ENCODE peak calls at places on chromosomes 2 and 18, in ten cellular contexts. I, E, Q, L, F, J, C, B, R and P are unnamed samples.

GRCh38 chr2:52107124-52107523 is 1075.2 kb upstream of the NRXN1 start:
- DNase-seq in I (no peak), E (no peak), Q (no peak), L (no peak), F (no peak), J (no peak), C (no peak), B (no peak), R (no peak), P (no peak)

GRCh38 chr2:106882658-106883057 is 3.3 kb downstream of the ST6GAL2 start:
- DNase-seq in I (no peak), E (peak), Q (no peak), L (no peak), F (peak), J (no peak), C (no peak), B (no peak), R (no peak), P (no peak)

GRCh38 chr2:197159681-197160211 is 150.8 kb downstream of the ANKRD44 start:
- DNase-seq in I (peak), E (peak), Q (no peak), L (no peak), F (peak), J (no peak), C (peak), B (no peak), R (peak), P (no peak)

GRCh38 chr2:240453461-240454030 is 18.1 kb downstream of the GPC1 start:
- DNase-seq in I (no peak), E (no peak), Q (no peak), L (no peak), F (no peak), J (no peak), C (no peak), B (no peak), R (no peak), P (no peak)

GRCh38 chr18:35641467-35641866 is 59.9 kb downstream of the GALNT1 start:
- DNase-seq in I (no peak), E (peak), Q (no peak), L (no peak), F (no peak), J (no peak), C (no peak), B (no peak), R (no peak), P (no peak)

GRCh38 chr2:12428786-12429185 is 287.9 kb upstream of the TRIB2 start:
- DNase-seq in I (no peak), E (no peak), Q (no peak), L (no peak), F (no peak), J (no peak), C (no peak), B (no peak), R (no peak), P (no peak)

GRCh38 chr18:46097853-46098615 is at the start of gene ATP5F1A:
- DNase-seq in I (peak), E (peak), Q (peak), L (peak), F (peak), J (peak), C (peak), B (peak), R (peak), P (peak)

GRCh38 chr2:38653715-38654494 is 12.0 kb upstream of the GALM start:
- DNase-seq in I (no peak), E (no peak), Q (no peak), L (no peak), F (no peak), J (no peak), C (no peak), B (peak), R (peak), P (no peak)

GRCh38 chr2:157592983-157593382 is 35.7 kb downstream of the ACVR1C start:
- DNase-seq in I (peak), E (peak), Q (no peak), L (no peak), F (peak), J (no peak), C (no peak), B (no peak), R (no peak), P (no peak)

GRCh38 chr18:1483386-1483785 is 578.7 kb downstream of the ADCYAP1 start:
- DNase-seq in I (peak), E (peak), Q (no peak), L (no peak), F (peak), J (no peak), C (no peak), B (no peak), R (no peak), P (no peak)

GRCh38 chr2:20525041-20526035 is 78.5 kb downstream of the RHOB start:
- DNase-seq in I (peak), E (peak), Q (peak), L (peak), F (peak), J (no peak), C (no peak), B (no peak), R (no peak), P (peak)

GRCh38 chr2:147913701-147914480 is 69.1 kb downstream of the ACVR2A start:
- DNase-seq in I (peak), E (no peak), Q (no peak), L (no peak), F (peak), J (no peak), C (no peak), B (no peak), R (no peak), P (no peak)

GRCh38 chr2:150487537-150488429 is at the start of gene RND3:
- DNase-seq in I (peak), E (peak), Q (peak), L (peak), F (peak), J (peak), C (peak), B (no peak), R (peak), P (peak)

GRCh38 chr18:13613591-13614317 is 112.6 kb downstream of the FAM210A start:
- DNase-seq in I (no peak), E (no peak), Q (no peak), L (no peak), F (no peak), J (no peak), C (no peak), B (no peak), R (no peak), P (no peak)

GRCh38 chr2:70141754-70142589 is 48.8 kb downstream of the C2orf42 start:
- DNase-seq in I (no peak), E (no peak), Q (peak), L (no peak), F (peak), J (no peak), C (no peak), B (no peak), R (peak), P (no peak)
- TF ChIP-seq CTCF in I (no peak), E (no peak), Q (no peak), L (no peak), F (no peak), J (no peak), C (no peak), B (no peak), R (no peak), P (no peak)

DNA sequence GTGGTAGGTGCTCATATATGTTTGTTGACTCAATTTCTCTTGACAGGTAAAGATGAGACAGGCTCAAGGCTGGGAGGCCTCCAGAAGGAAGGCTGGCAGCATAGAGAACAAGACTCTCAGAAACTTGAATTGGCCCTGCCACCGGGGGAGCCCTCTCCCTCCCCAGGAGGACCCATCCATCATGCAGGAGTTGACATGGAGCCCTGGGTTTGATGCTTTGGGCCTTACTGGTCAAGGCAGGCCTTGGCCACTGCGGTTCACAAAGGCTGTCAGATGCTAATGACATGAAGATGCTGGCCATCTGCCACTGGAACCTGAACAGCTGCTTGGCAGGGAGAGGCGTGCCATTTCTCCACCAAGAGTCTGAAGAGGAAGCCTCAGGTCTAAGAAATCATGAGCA is 193.6 kb downstream of the MTCL1 start:
- DNase-seq in I (no peak), E (no peak), Q (peak), L (no peak), F (no peak), J (no peak), C (no peak), B (no peak), R (no peak), P (no peak)
- TF ChIP-seq CTCF in I (no peak), E (no peak), Q (peak), L (no peak), F (no peak), J (no peak), C (no peak), B (no peak), R (no peak), P (no peak)

GRCh38 chr18:32899819-32900218 is 127.0 kb upstream of the KLHL14 start:
- DNase-seq in I (no peak), E (peak), Q (no peak), L (no peak), F (peak), J (no peak), C (no peak), B (no peak), R (no peak), P (no peak)
- TF ChIP-seq CTCF in I (no peak), E (no peak), Q (no peak), L (no peak), F (peak), J (no peak), C (no peak), B (no peak), R (no peak), P (no peak)

DNA sequence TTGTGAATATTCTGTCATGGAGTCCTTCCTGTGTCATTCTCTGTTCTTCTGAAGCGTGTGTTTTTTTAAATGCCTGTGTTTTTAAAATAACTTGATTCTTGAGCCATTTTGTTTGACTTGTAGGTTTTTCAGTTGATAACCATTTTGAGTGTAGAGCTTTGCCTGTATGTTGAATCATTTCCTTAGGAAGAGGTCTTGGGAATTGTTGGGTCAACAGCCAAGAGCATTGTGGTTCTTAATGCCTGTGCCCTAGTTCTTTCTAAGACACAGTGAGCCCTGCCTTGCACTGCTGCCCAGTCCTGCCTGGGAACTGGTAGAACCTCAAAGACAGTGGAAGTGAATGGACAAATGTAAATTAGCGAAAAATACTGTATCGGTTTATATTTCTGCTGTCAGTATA is 25.9 kb downstream of the RAB12 start:
- DNase-seq in I (peak), E (no peak), Q (no peak), L (no peak), F (peak), J (no peak), C (no peak), B (no peak), R (no peak), P (no peak)
- TF ChIP-seq CTCF in I (no peak), E (no peak), Q (no peak), L (no peak), F (no peak), J (no peak), C (no peak), B (no peak), R (no peak), P (no peak)

GRCh38 chr2:131042161-131042775 is 51.0 kb downstream of the FAM168B start:
- DNase-seq in I (no peak), E (peak), Q (no peak), L (no peak), F (no peak), J (no peak), C (no peak), B (no peak), R (no peak), P (no peak)

GRCh38 chr2:131039535-131039907 is 53.7 kb downstream of the FAM168B start:
- DNase-seq in I (peak), E (no peak), Q (no peak), L (no peak), F (no peak), J (no peak), C (no peak), B (no peak), R (no peak), P (no peak)

GRCh38 chr2:131039908-131040660 is 53.2 kb downstream of the FAM168B start:
- DNase-seq in I (peak), E (no peak), Q (no peak), L (peak), F (peak), J (no peak), C (no peak), B (no peak), R (no peak), P (no peak)

GRCh38 chr2:131041402-131042160 is 51.7 kb downstream of the FAM168B start:
- DNase-seq in I (no peak), E (no peak), Q (no peak), L (no peak), F (no peak), J (no peak), C (no peak), B (no peak), R (no peak), P (no peak)

GRCh38 chr2:131040661-131041401 is 52.4 kb downstream of the FAM168B start:
- DNase-seq in I (peak), E (no peak), Q (peak), L (no peak), F (peak), J (no peak), C (no peak), B (no peak), R (no peak), P (no peak)
- TF ChIP-seq CTCF in I (peak), E (no peak), Q (peak), L (no peak), F (peak), J (no peak), C (peak), B (peak), R (no peak), P (no peak)

DNA sequence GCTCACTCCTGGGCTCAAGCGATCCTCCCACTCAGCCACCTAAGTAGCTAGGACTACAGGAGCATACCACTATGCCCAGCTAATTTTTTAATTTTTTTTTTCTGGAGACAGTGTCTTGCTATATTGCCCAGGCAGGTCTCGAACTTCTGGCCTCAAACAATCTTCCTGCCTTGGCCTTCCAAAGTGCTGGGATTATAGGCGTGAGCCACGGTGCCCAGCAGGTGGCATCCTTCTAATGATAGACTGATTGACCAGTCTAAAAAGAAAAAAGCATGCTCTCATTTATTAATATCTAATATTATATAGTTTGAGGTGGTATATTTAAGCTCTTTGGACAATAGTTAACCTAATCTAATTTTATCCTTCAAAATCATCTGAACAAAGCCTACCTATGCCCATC is 198.6 kb downstream of the CAMKMT start:
- DNase-seq in I (no peak), E (peak), Q (no peak), L (no peak), F (no peak), J (no peak), C (no peak), B (no peak), R (peak), P (no peak)
- TF ChIP-seq CTCF in I (peak), E (peak), Q (peak), L (peak), F (peak), J (no peak), C (peak), B (no peak), R (no peak), P (peak)

GRCh38 chr18:6955304-6955703 is 162.3 kb downstream of the LAMA1 start:
- DNase-seq in I (no peak), E (no peak), Q (no peak), L (no peak), F (no peak), J (no peak), C (no peak), B (no peak), R (no peak), P (no peak)
- TF ChIP-seq CTCF in I (no peak), E (no peak), Q (no peak), L (no peak), F (no peak), J (no peak), C (no peak), B (no peak), R (no peak), P (no peak)

GRCh38 chr2:84653302-84653701 is 137.0 kb downstream of the DNAH6 start:
- DNase-seq in I (no peak), E (no peak), Q (no peak), L (no peak), F (no peak), J (no peak), C (no peak), B (no peak), R (no peak), P (no peak)
- TF ChIP-seq CTCF in I (no peak), E (peak), Q (peak), L (no peak), F (no peak), J (no peak), C (peak), B (no peak), R (no peak), P (no peak)

GRCh38 chr18:26332991-26333390 is 106.7 kb downstream of the TAF4B start:
- DNase-seq in I (no peak), E (no peak), Q (no peak), L (no peak), F (no peak), J (no peak), C (no peak), B (no peak), R (no peak), P (no peak)
- TF ChIP-seq CTCF in I (no peak), E (no peak), Q (no peak), L (no peak), F (no peak), J (no peak), C (no peak), B (no peak), R (no peak), P (no peak)

DNA sequence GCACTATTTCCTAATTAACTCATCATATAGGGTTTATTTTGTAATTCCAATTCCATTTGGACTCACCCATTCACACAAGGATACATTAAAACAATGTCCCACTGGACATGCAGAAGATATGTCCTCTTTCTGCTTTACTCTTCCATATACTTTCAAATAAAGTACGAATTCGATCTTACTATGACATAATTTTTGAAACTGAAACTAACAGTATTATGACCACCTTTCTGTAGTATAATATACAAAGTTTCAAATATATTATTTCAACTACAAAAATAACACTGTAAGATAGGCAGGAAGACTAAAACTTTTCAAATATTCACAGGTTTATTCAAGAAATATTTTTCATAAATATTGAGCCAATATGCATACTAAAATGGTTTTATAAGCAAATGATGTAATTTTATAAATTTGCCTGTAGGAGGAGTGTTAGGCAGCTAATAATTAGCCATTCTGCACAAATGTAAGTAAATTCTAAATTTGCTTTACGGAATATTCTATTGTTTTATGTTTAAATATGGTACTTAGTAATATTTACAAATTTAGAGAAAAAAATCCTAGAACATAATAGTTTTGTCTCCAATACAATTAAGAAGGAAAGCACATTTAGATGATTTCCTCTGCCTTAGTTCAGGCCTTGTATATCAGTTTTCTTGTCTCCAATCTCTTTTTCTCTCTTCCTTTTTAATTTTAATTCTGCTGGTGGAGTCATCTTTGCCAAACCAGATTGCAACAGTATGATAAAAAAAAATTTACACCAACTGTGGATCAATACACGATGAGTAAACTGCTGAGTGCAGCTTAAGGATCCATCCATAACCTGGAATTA is 85.9 kb downstream of the CERKL start:
- DNase-seq in I (peak), E (no peak), Q (no peak), L (no peak), F (peak), J (no peak), C (no peak), B (no peak), R (no peak), P (no peak)
- TF ChIP-seq CTCF in I (peak), E (peak), Q (peak), L (no peak), F (peak), J (no peak), C (no peak), B (peak), R (no peak), P (no peak)